ENCODE peak calls at places on chromosomes 16 and 17, in nine cellular contexts. A is AG04450; Z is hepatocyte; S is T-helper 22 cell; G is NCI-H2081; F is activated T-helper 1 cell treated with Interleukin-2 at 50 U/mL for 16 hours; B is NCI-H1930; O is activated CD8-positive, alpha-beta T cell treated with anti-CD3 and anti-CD28 coated beads, Interleukin-2, amount 10 ng/mL, durations not matched to agents 7 days and 5 days; V is hepatic stellate cell. X is an unnamed sample.
A peak's percentile ranks its signal among the peaks of the same experiment; 100 is the strongest.

GRCh38 chr16:57028086-57028485 is 38.7 kb downstream of the NLRC5 start:
- DNase-seq in V (no peak), O (no peak), B (no peak), S (no peak), A (no peak), Z (no peak), F (no peak), G (peak; percentile 2), X (no peak)

GRCh38 chr17:67018429-67019125 is 25.8 kb upstream of the CACNG1 start:
- DNase-seq in S (no peak), B (peak; percentile 30), Z (peak; percentile 18), O (no peak), F (no peak), A (no peak), V (no peak), G (peak; percentile 78), X (no peak)

GRCh38 chr17:15651583-15652110 is 32.1 kb upstream of the FBXW10B start:
- DNase-seq in G (peak; percentile 78), O (peak; percentile 57), B (no peak), V (peak; percentile 92), S (no peak), A (peak; percentile 95), Z (peak; percentile 96), F (no peak), X (peak; percentile 94)

GRCh38 chr17:77343031-77343866 is 202.5 kb downstream of the SEC14L1 start:
- DNase-seq in G (no peak), O (no peak), V (no peak), A (no peak), F (no peak), B (no peak), S (no peak), Z (no peak), X (no peak)

GRCh38 chr17:60137731-60138130 is 12.0 kb upstream of the CA4 start:
- DNase-seq in S (no peak), O (no peak), A (no peak), B (no peak), Z (no peak), G (no peak), V (no peak), F (no peak), X (no peak)

GRCh38 chr17:31371511-31372097 is 19.9 kb upstream of the RAB11FIP4 start:
- DNase-seq in S (no peak), G (peak; percentile 28), B (no peak), F (no peak), O (no peak), A (no peak), V (no peak), Z (no peak), X (no peak)

GRCh38 chr16:17228708-17229055 is 242.1 kb downstream of the XYLT1 start:
- DNase-seq in V (no peak), Z (no peak), A (no peak), O (no peak), B (no peak), G (no peak), S (no peak), F (no peak), X (no peak)

GRCh38 chr16:51982715-51983680 is 563.9 kb downstream of the TOX3 start:
- DNase-seq in S (no peak), A (peak; percentile 47), G (peak; percentile 74), O (peak; percentile 44), F (no peak), Z (peak; percentile 88), B (peak; percentile 34), V (peak; percentile 18), X (peak; percentile 76)

GRCh38 chr17:77495575-77495974 is 354.8 kb downstream of the SEC14L1 start:
- DNase-seq in B (no peak), G (no peak), A (no peak), O (no peak), S (no peak), F (no peak), V (no peak), Z (peak; percentile 2), X (no peak)

GRCh38 chr17:48388955-48389764 is 40.9 kb downstream of the SKAP1 start:
- DNase-seq in Z (no peak), F (no peak), V (no peak), S (no peak), B (no peak), A (no peak), G (no peak), O (no peak), X (no peak)

GRCh38 chr16:85077576-85078125 is 34.6 kb downstream of the CIBAR2 start:
- DNase-seq in Z (no peak), O (no peak), F (no peak), G (no peak), B (no peak), S (no peak), V (no peak), A (no peak), X (no peak)

GRCh38 chr16:80612461-80613017 is 71.7 kb downstream of the DYNLRB2 start:
- DNase-seq in Z (no peak), O (no peak), S (no peak), G (no peak), V (no peak), A (no peak), B (no peak), F (no peak), X (no peak)

GRCh38 chr17:67417507-67417906 is 40.4 kb downstream of the PITPNC1 start:
- DNase-seq in S (no peak), G (no peak), B (no peak), O (no peak), A (no peak), Z (no peak), F (no peak), V (no peak), X (no peak)

GRCh38 chr17:48541574-48542113 is 3.3 kb downstream of the HOXB2 start:
- DNase-seq in F (no peak), O (peak; percentile 42), V (peak; percentile 78), A (no peak), S (no peak), G (no peak), Z (peak; percentile 50), B (peak; percentile 39), X (no peak)

GRCh38 chr17:69492410-69493071 is 78.0 kb downstream of the MAP2K6 start:
- DNase-seq in G (no peak), S (no peak), V (peak; percentile 19), F (no peak), Z (peak; percentile 40), B (no peak), A (peak; percentile 72), O (no peak), X (no peak)

GRCh38 chr17:14308965-14309879 is 8.3 kb downstream of the HS3ST3B1 start:
- DNase-seq in Z (peak; percentile 97), A (peak; percentile 78), G (peak; percentile 44), O (peak; percentile 92), V (peak; percentile 97), B (peak; percentile 87), F (peak; percentile 91), S (peak; percentile 90), X (no peak)

GRCh38 chr17:76943781-76944213 is 75.6 kb downstream of the MGAT5B start:
- DNase-seq in A (no peak), V (no peak), O (no peak), F (no peak), S (no peak), Z (no peak), B (no peak), G (peak; percentile 98), X (no peak)

GRCh38 chr16:84156342-84156784 is 11.3 kb downstream of the DNAAF1 start:
- DNase-seq in S (no peak), O (no peak), B (no peak), V (no peak), G (no peak), F (no peak), A (no peak), Z (no peak), X (peak; percentile 38)

GRCh38 chr16:1871974-1872635 is at the start of gene MEIOB:
- DNase-seq in B (no peak), G (no peak), F (peak; percentile 5), Z (peak; percentile 44), V (no peak), A (no peak), O (peak; percentile 27), S (no peak), X (no peak)

GRCh38 chr17:2323629-2324314 is 12.5 kb downstream of the TSR1 start:
- DNase-seq in F (no peak), G (no peak), V (no peak), Z (no peak), S (no peak), B (no peak), O (no peak), A (no peak), X (no peak)

GRCh38 chr17:30091771-30092170 is 24.8 kb upstream of the NSRP1 start:
- DNase-seq in G (no peak), O (no peak), Z (no peak), F (no peak), V (peak; percentile 56), A (no peak), S (no peak), B (no peak), X (no peak)

GRCh38 chr17:40478486-40478885 is 22.9 kb downstream of the TNS4 start:
- DNase-seq in G (no peak), S (no peak), Z (no peak), O (no peak), F (no peak), B (no peak), V (no peak), A (no peak), X (peak; percentile 8)

GRCh38 chr17:55690105-55690508 is 32.6 kb downstream of the TMEM100 start:
- DNase-seq in O (no peak), Z (no peak), B (no peak), F (no peak), V (no peak), S (no peak), G (no peak), A (no peak), X (no peak)

X was measured in HT-29.